ENCODE peak calls at places on chromosomes 4 and X, in four cellular contexts. O is activated naive CD4-positive, alpha-beta T cell; R is iris pigment epithelial cell; T is HS-5. D is an unnamed sample.

GRCh38 chrX:132169554-132169953 is 41.7 kb upstream of the FRMD7 start:
- DNase-seq in O (no peak), R (no peak), T (no peak), D (no peak)

GRCh38 chr4:128782076-128782715 is 27.3 kb upstream of the JADE1 start:
- DNase-seq in O (peak; percentile 0), R (no peak), T (no peak), D (no peak)

GRCh38 chrX:155188786-155189185 is 27.5 kb upstream of the VBP1 start:
- DNase-seq in O (no peak), R (no peak), T (no peak), D (no peak)

GRCh38 chr4:80259012-80259411 is 7.5 kb upstream of the FGF5 start:
- DNase-seq in O (no peak), R (no peak), T (no peak), D (no peak)

GRCh38 chr4:175369087-175369486 is 443.0 kb downstream of the GPM6A start:
- DNase-seq in O (no peak), R (peak; percentile 89), T (peak; percentile 20), D (peak; percentile 29)

GRCh38 chr4:184851200-184851541 is 25.4 kb upstream of the ACSL1 start:
- DNase-seq in O (no peak), R (peak; percentile 68), T (no peak), D (no peak)

GRCh38 chr4:142778430-142778829 is 67.7 kb downstream of the INPP4B start:
- DNase-seq in O (no peak), R (peak; percentile 27), T (no peak), D (peak; percentile 33)

GRCh38 chr4:54802336-54802735 is 144.6 kb downstream of the KIT start:
- DNase-seq in O (no peak), R (no peak), T (no peak), D (no peak)

GRCh38 chr4:54930226-54930625 is 195.2 kb downstream of the KDR start:
- DNase-seq in O (no peak), R (peak; percentile 27), T (peak; percentile 69), D (peak; percentile 10)

GRCh38 chr4:32163125-32163524 is 1443.0 kb downstream of the PCDH7 start:
- DNase-seq in O (no peak), R (no peak), T (no peak), D (no peak)

GRCh38 chr4:124191329-124191728 is 521.2 kb downstream of the ANKRD50 start:
- DNase-seq in O (no peak), R (no peak), T (no peak), D (no peak)

GRCh38 chrX:27445438-27445837 is 17.7 kb downstream of the PPP4R3C start:
- DNase-seq in O (no peak), R (no peak), T (no peak), D (no peak)

GRCh38 chrX:86935988-86936387 is 581.6 kb upstream of the KLHL4 start:
- DNase-seq in O (no peak), R (no peak), T (no peak), D (no peak)

GRCh38 chrX:111490683-111491082 is 20.8 kb upstream of the SERTM2 start:
- DNase-seq in O (no peak), R (no peak), T (no peak), D (no peak)

GRCh38 chr4:184860018-184860530 is 34.3 kb upstream of the ACSL1 start:
- DNase-seq in O (no peak), R (no peak), T (no peak), D (no peak)